ENCODE peak calls at places on chromosomes 11 and 22, in eight cellular contexts. P is colonic mucosa, X is heart left ventricle, L is NB4, Q is stomach, G is fibroblast of the aortic adventitia, H is IMR-90, W is GM12864. V is an unnamed sample.

GRCh38 chr11:116719102-116719501 is 53.7 kb downstream of the BUD13 start:
- DNase-seq in Q (no peak), P (no peak), H (no peak), X (no peak), W (no peak), L (no peak), G (no peak), V (no peak)

GRCh38 chr11:95297680-95298452 is 66.9 kb upstream of the SESN3 start:
- DNase-seq in G (no peak), W (no peak), H (no peak), L (no peak), P (no peak), Q (no peak), X (no peak), V (no peak)

GRCh38 chr11:20363500-20364411 is at the start of gene HTATIP2:
- DNase-seq in W (no peak), Q (peak; percentile 73), L (peak; percentile 57), P (peak; percentile 84), G (peak; percentile 57), H (peak; percentile 33), X (peak; percentile 74), V (no peak)

GRCh38 chr11:79471071-79471470 is 30.2 kb upstream of the TENM4 start:
- DNase-seq in G (no peak), P (no peak), L (no peak), W (no peak), X (no peak), H (no peak), Q (no peak), V (no peak)

GRCh38 chr11:43756575-43756974 is 76.0 kb downstream of the HSD17B12 start:
- DNase-seq in P (no peak), G (peak; percentile 23), W (no peak), H (peak; percentile 78), X (no peak), L (no peak), Q (no peak), V (peak; percentile 47)

GRCh38 chr11:69928124-69928523 is 108.9 kb upstream of the FGF3 start:
- DNase-seq in Q (no peak), G (no peak), W (no peak), X (no peak), P (no peak), L (no peak), H (no peak), V (no peak)

GRCh38 chr11:76380161-76380976 is 563 bp downstream of the THAP12 start:
- DNase-seq in L (peak; percentile 58), G (peak; percentile 17), Q (no peak), W (no peak), X (peak; percentile 45), H (peak; percentile 13), P (peak; percentile 50), V (peak; percentile 31)

GRCh38 chr22:50086526-50086925 is 1.3 kb upstream of the MLC1 start:
- DNase-seq in X (no peak), G (peak; percentile 89), H (peak; percentile 74), P (no peak), W (no peak), L (no peak), Q (no peak), V (peak; percentile 40)

GRCh38 chr22:21866821-21867527 is 471 bp downstream of the MAPK1 start:
- DNase-seq in Q (peak; percentile 29), H (no peak), X (no peak), L (peak; percentile 45), G (peak; percentile 28), P (peak; percentile 38), W (no peak), V (no peak)

GRCh38 chr11:84430661-84431060 is 1144.5 kb upstream of the CCDC90B start:
- DNase-seq in X (no peak), H (no peak), P (no peak), Q (no peak), W (no peak), G (no peak), L (no peak), V (no peak)

GRCh38 chr11:63535734-63536133 is 874 bp upstream of the PLAAT4 start:
- DNase-seq in H (no peak), X (no peak), G (no peak), Q (no peak), W (no peak), L (peak; percentile 89), P (no peak), V (no peak)

GRCh38 chr11:47244664-47245350 is 3.8 kb downstream of the ACP2 start:
- DNase-seq in P (no peak), L (no peak), G (no peak), X (no peak), W (no peak), Q (no peak), H (no peak), V (no peak)

GRCh38 chr22:46734830-46735453 is 3.1 kb downstream of the CERK start:
- DNase-seq in L (peak; percentile 63), Q (peak; percentile 56), W (peak; percentile 53), P (peak; percentile 61), G (peak; percentile 22), H (no peak), X (peak; percentile 60), V (no peak)

GRCh38 chr11:19934828-19935259 is 222.2 kb downstream of the NAV2 start:
- DNase-seq in H (peak; percentile 89), Q (no peak), G (peak; percentile 78), X (no peak), W (no peak), P (no peak), L (no peak), V (peak; percentile 94)

GRCh38 chr11:67483901-67484665 is 1.3 kb downstream of the AIP start:
- DNase-seq in W (no peak), Q (no peak), L (peak; percentile 19), G (no peak), P (peak; percentile 25), X (no peak), H (no peak), V (no peak)

GRCh38 chr11:11407738-11408084 is 54.7 kb upstream of the CSNK2A3 start:
- DNase-seq in L (no peak), Q (no peak), P (no peak), W (no peak), H (no peak), G (no peak), X (no peak), V (no peak)

GRCh38 chr11:103354656-103355055 is 245.4 kb downstream of the DYNC2H1 start:
- DNase-seq in G (no peak), L (no peak), P (no peak), W (no peak), X (no peak), H (no peak), Q (no peak), V (no peak)

GRCh38 chr22:28171713-28172112 is 252.7 kb upstream of the PITPNB start:
- DNase-seq in Q (no peak), L (no peak), W (no peak), H (no peak), P (no peak), X (no peak), G (no peak), V (no peak)

GRCh38 chr11:46480166-46480726 is 88.7 kb upstream of the CHRM4 start:
- DNase-seq in G (no peak), H (no peak), X (no peak), W (no peak), Q (no peak), L (no peak), P (no peak), V (no peak)

GRCh38 chr11:6943131-6943530 is 16.9 kb downstream of the ZNF215 start:
- DNase-seq in H (peak; percentile 59), P (no peak), Q (no peak), G (peak; percentile 44), X (no peak), W (no peak), L (no peak), V (peak; percentile 72)

GRCh38 chr11:126978155-126978554 is 22.4 kb downstream of the KIRREL3 start:
- DNase-seq in P (no peak), G (no peak), X (no peak), H (no peak), Q (no peak), L (no peak), W (no peak), V (no peak)

GRCh38 chr11:35288311-35288710 is 131.0 kb downstream of the SLC1A2 start:
- DNase-seq in G (no peak), X (no peak), H (no peak), W (no peak), P (no peak), Q (no peak), L (no peak), V (no peak)

GRCh38 chr11:119095066-119095880 is 6.4 kb downstream of the DPAGT1 start:
- DNase-seq in W (peak; percentile 99), X (peak; percentile 99), G (peak; percentile 100), Q (peak; percentile 99), H (peak; percentile 99), L (peak; percentile 100), P (peak; percentile 100), V (peak; percentile 99)
- TF ChIP-seq CTCF in W (no peak), X (no peak), G (no peak), Q (no peak), H (no peak), L (no peak), P (no peak), V (no peak)

DNA sequence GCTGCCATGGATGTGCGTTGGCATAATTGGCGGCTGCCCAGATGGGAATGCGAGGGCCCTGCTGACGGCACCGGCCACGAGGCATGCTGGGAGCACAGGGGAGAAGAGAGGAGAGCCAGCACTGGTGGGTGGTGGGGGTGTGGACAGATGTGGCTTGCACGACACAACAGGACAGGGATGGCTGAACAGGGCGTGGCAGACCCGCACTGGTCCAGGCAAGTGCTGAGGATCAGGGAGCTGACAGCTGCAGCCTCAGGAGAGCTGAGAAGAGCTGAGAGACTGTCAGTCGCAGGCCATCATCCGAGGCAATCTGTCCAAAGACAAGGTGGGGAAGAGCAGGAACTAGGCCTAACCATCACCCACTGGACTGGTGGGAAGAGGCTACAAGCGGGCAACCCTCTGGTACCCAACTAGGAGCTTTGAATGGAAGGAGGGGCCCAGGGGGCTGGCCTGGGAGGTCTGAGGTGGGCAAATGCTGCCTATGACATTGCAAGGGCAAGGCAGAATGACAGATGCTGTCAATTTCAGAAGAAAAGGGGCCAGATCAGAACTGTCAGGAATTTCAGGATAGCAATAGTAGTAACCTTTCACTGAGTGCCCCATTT is 2.4 kb downstream of the GNB1L start:
- DNase-seq in Q (no peak), H (no peak), W (no peak), L (no peak), X (no peak), P (no peak), G (no peak), V (no peak)
- H3K4me3 ChIP-seq in Q (peak overlapping the region; percentile 80), H (no peak overlapping the region), W (no peak overlapping the region), L (peak overlapping the region; percentile 86), X (no peak overlapping the region), P (no peak overlapping the region), G (peak overlapping the region; percentile 91), V (no peak overlapping the region)

DNA sequence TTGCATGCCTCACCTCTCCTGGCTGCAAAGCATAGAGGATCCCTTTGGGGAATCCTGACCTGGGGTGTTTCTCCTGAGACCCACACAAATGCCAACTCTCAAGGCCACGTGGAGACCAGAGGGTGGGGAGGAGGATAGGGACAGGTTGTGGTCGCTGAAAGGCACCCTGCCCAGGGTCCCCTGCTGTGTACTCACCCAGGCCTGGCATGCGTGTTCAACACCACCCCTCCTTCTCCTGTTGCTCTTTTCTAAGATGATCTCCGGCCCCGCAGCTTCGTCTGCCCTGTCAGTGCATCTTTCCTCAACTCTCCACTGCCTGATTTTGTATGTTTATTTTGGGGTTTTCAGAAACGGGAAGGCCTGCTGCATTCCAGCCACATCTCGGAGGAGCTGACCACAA is 44.6 kb upstream of the PARVG start:
- DNase-seq in H (no peak), Q (no peak), X (no peak), L (no peak), G (no peak), P (no peak), W (no peak), V (no peak)
- TF ChIP-seq CTCF in H (no peak), Q (no peak), X (no peak), L (no peak), G (no peak), P (no peak), W (no peak), V (no peak)

GRCh38 chr11:119332111-119332765 is 2.1 kb upstream of the RNF26 start:
- DNase-seq in H (no peak), L (no peak), Q (no peak), P (no peak), G (no peak), W (no peak), X (no peak), V (no peak)
- H3K4me3 ChIP-seq in H (no peak overlapping the region), L (no peak overlapping the region), Q (no peak overlapping the region), P (no peak overlapping the region), G (no peak overlapping the region), W (no peak overlapping the region), X (no peak overlapping the region), V (no peak overlapping the region)